ENCODE peak calls at places on chromosomes 7 and 10, in eight cellular contexts. V, N, U, B, A, S, X and K are unnamed samples.

GRCh38 chr7:82007315-82007714 is 237.5 kb upstream of the HGF start:
- DNase-seq in B (no peak), A (no peak), S (no peak), U (no peak), N (no peak), V (no peak), X (peak), K (no peak)

GRCh38 chr10:91162050-91162494 is 58.4 kb upstream of the PCGF5 start:
- DNase-seq in S (no peak), A (peak), X (no peak), B (no peak), N (no peak), V (peak), U (no peak), K (no peak)

GRCh38 chr7:89339748-89340147 is 544.2 kb upstream of the TEX47 start:
- DNase-seq in B (no peak), X (no peak), S (no peak), N (no peak), U (no peak), A (no peak), V (no peak), K (no peak)

GRCh38 chr7:148121426-148121825 is 469.1 kb upstream of the C7orf33 start:
- DNase-seq in X (no peak), B (no peak), N (no peak), U (no peak), V (no peak), A (no peak), S (no peak), K (no peak)

GRCh38 chr7:150313870-150314269 is 9.3 kb upstream of the LRRC61 start:
- DNase-seq in V (no peak), A (no peak), N (no peak), X (no peak), S (no peak), U (no peak), B (no peak), K (no peak)

GRCh38 chr10:4344544-4344994 is 481.4 kb upstream of the AKR1E2 start:
- DNase-seq in V (peak), A (peak), X (no peak), S (no peak), N (no peak), U (peak), B (peak), K (peak)

GRCh38 chr7:97179454-97180104 is 62.1 kb downstream of the SDHAF3 start:
- DNase-seq in A (no peak), U (peak), S (peak), V (peak), N (no peak), B (peak), X (peak), K (no peak)

GRCh38 chr7:149216402-149216801 is 21.1 kb downstream of the ZNF282 start:
- DNase-seq in X (no peak), U (no peak), V (no peak), S (no peak), B (no peak), N (no peak), A (no peak), K (no peak)

GRCh38 chr7:21944616-21945373 is 904 bp downstream of the CDCA7L start:
- DNase-seq in A (peak), X (peak), U (no peak), S (peak), V (no peak), N (peak), B (peak), K (no peak)

GRCh38 chr7:143882020-143882610 is 19.9 kb downstream of the TCAF1 start:
- DNase-seq in X (peak), S (peak), N (peak), A (no peak), U (no peak), V (peak), B (peak), K (peak)

GRCh38 chr10:88118769-88119559 is 255.5 kb downstream of the PTEN start:
- DNase-seq in N (no peak), B (no peak), S (no peak), V (no peak), X (no peak), A (no peak), U (no peak), K (no peak)

GRCh38 chr10:103396067-103396788 is at the start of the genes ATP5MK and PDCD11:
- DNase-seq in B (peak), V (peak), X (peak), A (peak), N (peak), S (peak), U (peak), K (peak)

GRCh38 chr10:110203500-110204455 is 3.6 kb upstream of the MXI1 start:
- DNase-seq in B (no peak), S (no peak), U (no peak), A (no peak), N (no peak), X (no peak), V (no peak), K (no peak)

GRCh38 chr10:17229967-17230682 is 2.1 kb downstream of the VIM start:
- DNase-seq in V (no peak), S (peak), N (peak), B (peak), A (peak), U (no peak), X (peak), K (peak)

GRCh38 chr7:32502656-32503189 is 7.4 kb downstream of the AVL9 start:
- DNase-seq in B (no peak), X (no peak), A (no peak), N (no peak), S (no peak), V (no peak), U (no peak), K (no peak)

GRCh38 chr10:118504044-118504944 is 91.2 kb downstream of the PRLHR start:
- DNase-seq in B (peak), A (no peak), U (no peak), S (peak), X (no peak), N (no peak), V (no peak), K (no peak)

GRCh38 chr10:4532467-4532866 is 293.5 kb upstream of the AKR1E2 start:
- DNase-seq in V (peak), S (no peak), B (peak), U (no peak), X (no peak), N (no peak), A (no peak), K (no peak)

GRCh38 chr10:1291178-1292090 is 235.2 kb downstream of the WDR37 start:
- DNase-seq in S (no peak), N (no peak), X (no peak), U (no peak), V (no peak), A (no peak), B (no peak), K (no peak)

GRCh38 chr7:26340476-26341018 is 48.9 kb downstream of the SNX10 start:
- DNase-seq in A (no peak), B (no peak), X (no peak), N (no peak), V (no peak), U (no peak), S (no peak), K (no peak)

GRCh38 chr10:71921319-71922027 is 42.7 kb upstream of the CHST3 start:
- DNase-seq in U (peak), A (peak), V (no peak), B (peak), X (no peak), N (no peak), S (peak), K (peak)

GRCh38 chr10:63137306-63137705 is 4.2 kb downstream of the NRBF2 start:
- DNase-seq in N (no peak), B (peak), X (no peak), U (peak), A (no peak), V (no peak), S (no peak), K (no peak)
- H3K4me3 ChIP-seq in N (no peak), B (no peak), X (no peak), U (no peak), A (no peak), V (no peak), S (no peak), K (no peak)

GRCh38 chr10:61543831-61544230 is 90.7 kb upstream of the TMEM26 start:
- DNase-seq in V (no peak), S (no peak), N (no peak), B (no peak), U (no peak), X (no peak), A (no peak), K (no peak)
- H3K4me3 ChIP-seq in V (no peak), S (no peak), N (no peak), B (no peak), U (no peak), X (no peak), A (no peak), K (no peak)

GRCh38 chr10:69629897-69630650 is at the start of gene FAM241B:
- DNase-seq in A (peak), X (no peak), B (peak), V (no peak), S (peak), U (peak), N (peak), K (peak)
- H3K4me3 ChIP-seq in A (peak), X (no peak), B (peak), V (peak), S (peak), U (peak), N (peak), K (peak)

GRCh38 chr10:101285519-101286070 is 56.3 kb upstream of the LBX1 start:
- DNase-seq in A (no peak), N (no peak), U (no peak), S (peak), B (no peak), V (no peak), X (no peak), K (no peak)
- H3K4me3 ChIP-seq in A (no peak), N (no peak), U (no peak), S (no peak), B (no peak), V (no peak), X (no peak), K (no peak)

DNA sequence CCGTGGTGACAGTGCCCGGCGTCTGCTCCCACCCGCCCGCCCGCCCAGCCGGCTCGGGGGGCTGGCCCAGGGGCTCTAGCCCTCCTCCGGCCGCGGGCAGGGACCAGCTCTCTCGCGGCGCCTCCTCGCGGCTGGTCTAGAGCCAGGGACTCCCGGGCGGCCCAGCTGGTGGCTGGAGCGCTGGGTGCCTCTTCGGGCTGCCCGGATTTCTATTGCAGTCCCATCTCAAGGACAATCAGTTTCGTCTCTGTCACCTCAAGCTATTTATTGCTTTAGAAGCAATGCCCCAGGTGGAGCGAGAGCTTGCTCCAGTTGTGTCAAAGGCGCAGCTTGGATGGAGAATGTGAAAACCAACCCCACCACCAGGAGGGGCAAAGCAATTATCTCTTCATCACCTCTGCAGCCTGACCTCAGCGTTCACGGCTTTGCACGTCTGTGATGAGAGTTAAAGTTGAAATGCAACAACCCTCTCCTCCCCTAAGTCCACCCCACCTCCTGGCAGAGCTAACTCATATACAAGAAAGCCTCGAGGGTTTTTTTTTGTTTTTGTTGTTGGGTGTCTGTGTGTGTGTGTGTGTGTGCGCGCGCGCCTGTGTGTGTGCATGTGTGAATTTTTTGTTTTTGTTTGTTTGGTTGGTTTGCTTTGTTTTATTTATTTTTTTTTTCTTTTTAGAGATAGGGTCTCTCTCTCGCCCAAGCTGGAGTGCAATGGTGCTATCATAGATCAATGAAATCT is at the start of gene ITGA8:
- DNase-seq in A (no peak), S (peak), V (no peak), X (peak), U (no peak), N (no peak), B (peak), K (peak)
- H3K4me3 ChIP-seq in A (peak), S (peak), V (peak), X (no peak), U (peak), N (peak), B (no peak), K (peak)

DNA sequence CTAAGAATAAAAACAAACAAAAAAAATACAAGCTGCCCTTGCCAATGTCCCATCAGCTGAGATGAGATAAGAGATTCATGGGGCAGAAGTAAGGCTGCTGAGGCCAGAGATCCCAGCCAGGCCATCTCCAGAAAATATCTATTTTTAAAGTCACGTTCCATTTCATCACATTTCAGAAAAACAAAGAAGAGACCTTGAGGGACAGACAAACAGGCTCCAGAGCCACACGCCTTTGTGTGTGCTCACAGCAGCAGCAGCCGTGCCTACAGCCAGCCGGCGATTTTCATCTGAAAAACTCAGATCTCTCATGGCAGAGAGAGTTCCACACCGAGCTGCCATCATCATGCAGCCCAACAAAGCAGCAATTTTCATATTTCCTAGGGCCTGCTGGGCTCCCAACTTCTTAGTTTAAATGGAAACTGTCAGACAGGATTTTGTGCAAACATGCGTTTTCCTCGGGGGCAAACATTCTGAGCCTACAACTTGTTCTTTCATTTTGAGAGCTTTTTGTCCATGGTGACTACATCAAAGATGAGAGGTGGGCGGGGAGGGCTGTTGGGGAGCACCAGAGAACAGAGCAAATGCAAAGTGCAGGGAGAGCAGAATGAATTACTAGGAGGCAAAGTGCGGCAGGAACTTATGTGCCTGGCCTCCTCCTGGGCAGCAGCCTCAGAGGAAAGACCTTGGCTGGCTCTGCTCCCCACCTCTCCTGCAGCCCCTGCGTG is 38.8 kb downstream of the DLG5 start:
- DNase-seq in A (no peak), S (no peak), V (no peak), B (no peak), X (peak), U (no peak), N (no peak), K (no peak)
- H3K4me3 ChIP-seq in A (peak), S (no peak), V (peak), B (peak), X (no peak), U (no peak), N (no peak), K (no peak)